ENCODE peak calls at places on chromosomes 4 and X, in seven cellular contexts. One of them, this sample, is unnamed.

GRCh38 chrX:50343917-50344316 is 126.7 kb downstream of the DGKK start:
- DNase-seq in foreskin fibroblast: no peak
- DNase-seq in progenitor cell of endocrine pancreas: no peak
- DNase-seq in neural progenitor cell: no peak
- DNase-seq in AG04450: no peak
- DNase-seq in psoas muscle: no peak
- DNase-seq in GM20000: no peak
- DNase-seq in this sample: no peak

GRCh38 chr4:21474195-21474594 is 474.4 kb downstream of the KCNIP4 start:
- DNase-seq in foreskin fibroblast: no peak
- DNase-seq in progenitor cell of endocrine pancreas: no peak
- DNase-seq in neural progenitor cell: no peak
- DNase-seq in AG04450: no peak
- DNase-seq in psoas muscle: no peak
- DNase-seq in GM20000: no peak
- DNase-seq in this sample: no peak

GRCh38 chr4:8076023-8076422 is 82.6 kb downstream of the ABLIM2 start:
- DNase-seq in foreskin fibroblast: no peak
- DNase-seq in progenitor cell of endocrine pancreas: no peak
- DNase-seq in neural progenitor cell: no peak
- DNase-seq in AG04450: no peak
- DNase-seq in psoas muscle: no peak
- DNase-seq in GM20000: no peak
- DNase-seq in this sample: no peak

GRCh38 chr4:102754044-102754443 is 6.7 kb downstream of the MANBA start:
- DNase-seq in foreskin fibroblast: peak; percentile 3
- DNase-seq in progenitor cell of endocrine pancreas: no peak
- DNase-seq in neural progenitor cell: no peak
- DNase-seq in AG04450: no peak
- DNase-seq in psoas muscle: no peak
- DNase-seq in GM20000: no peak
- DNase-seq in this sample: no peak

GRCh38 chr4:7168106-7168505 is 24.2 kb upstream of the SORCS2 start:
- DNase-seq in foreskin fibroblast: no peak
- DNase-seq in progenitor cell of endocrine pancreas: no peak
- DNase-seq in neural progenitor cell: no peak
- DNase-seq in AG04450: no peak
- DNase-seq in psoas muscle: no peak
- DNase-seq in GM20000: no peak
- DNase-seq in this sample: no peak

GRCh38 chr4:7120341-7120740 is 52.5 kb upstream of the GRPEL1 start:
- DNase-seq in foreskin fibroblast: no peak
- DNase-seq in progenitor cell of endocrine pancreas: no peak
- DNase-seq in neural progenitor cell: no peak
- DNase-seq in AG04450: no peak
- DNase-seq in psoas muscle: no peak
- DNase-seq in GM20000: no peak
- DNase-seq in this sample: no peak

GRCh38 chrX:22296871-22297270 is 24.2 kb downstream of the CBLL2 start:
- DNase-seq in foreskin fibroblast: no peak
- DNase-seq in progenitor cell of endocrine pancreas: no peak
- DNase-seq in neural progenitor cell: no peak
- DNase-seq in AG04450: no peak
- DNase-seq in psoas muscle: no peak
- DNase-seq in GM20000: no peak
- DNase-seq in this sample: no peak

GRCh38 chr4:150874386-150875226 is 140.5 kb downstream of the LRBA start:
- DNase-seq in foreskin fibroblast: no peak
- DNase-seq in progenitor cell of endocrine pancreas: no peak
- DNase-seq in neural progenitor cell: no peak
- DNase-seq in AG04450: no peak
- DNase-seq in psoas muscle: no peak
- DNase-seq in GM20000: no peak
- DNase-seq in this sample: no peak

GRCh38 chr4:17189322-17189721 is 290.9 kb upstream of the LDB2 start:
- DNase-seq in foreskin fibroblast: peak; percentile 68
- DNase-seq in progenitor cell of endocrine pancreas: no peak
- DNase-seq in neural progenitor cell: no peak
- DNase-seq in AG04450: peak; percentile 64
- DNase-seq in psoas muscle: no peak
- DNase-seq in GM20000: no peak
- DNase-seq in this sample: no peak

GRCh38 chr4:142824368-142824767 is 21.7 kb downstream of the INPP4B start:
- DNase-seq in foreskin fibroblast: peak; percentile 24
- DNase-seq in progenitor cell of endocrine pancreas: no peak
- DNase-seq in neural progenitor cell: no peak
- DNase-seq in AG04450: no peak
- DNase-seq in psoas muscle: no peak
- DNase-seq in GM20000: no peak
- DNase-seq in this sample: no peak

GRCh38 chr4:6967846-6968340 is 58.3 kb downstream of the TBC1D14 start:
- DNase-seq in foreskin fibroblast: no peak
- DNase-seq in progenitor cell of endocrine pancreas: no peak
- DNase-seq in neural progenitor cell: no peak
- DNase-seq in AG04450: no peak
- DNase-seq in psoas muscle: no peak
- DNase-seq in GM20000: no peak
- DNase-seq in this sample: no peak

GRCh38 chrX:111779582-111779981 is 96.4 kb upstream of the TRPC5OS start:
- DNase-seq in foreskin fibroblast: no peak
- DNase-seq in progenitor cell of endocrine pancreas: no peak
- DNase-seq in neural progenitor cell: no peak
- DNase-seq in AG04450: no peak
- DNase-seq in psoas muscle: no peak
- DNase-seq in GM20000: no peak
- DNase-seq in this sample: no peak

GRCh38 chrX:12721042-12721441 is 70.2 kb upstream of the PRPS2 start:
- DNase-seq in foreskin fibroblast: no peak
- DNase-seq in progenitor cell of endocrine pancreas: peak; percentile 27
- DNase-seq in neural progenitor cell: peak; percentile 53
- DNase-seq in AG04450: no peak
- DNase-seq in psoas muscle: no peak
- DNase-seq in GM20000: no peak
- DNase-seq in this sample: no peak

GRCh38 chrX:42772874-42773273 is 5.1 kb downstream of the PPP1R2C start:
- DNase-seq in foreskin fibroblast: no peak
- DNase-seq in progenitor cell of endocrine pancreas: no peak
- DNase-seq in neural progenitor cell: no peak
- DNase-seq in AG04450: no peak
- DNase-seq in psoas muscle: no peak
- DNase-seq in GM20000: no peak
- DNase-seq in this sample: no peak

GRCh38 chrX:133652185-133652584 is 236.9 kb upstream of the GPC4 start:
- DNase-seq in foreskin fibroblast: no peak
- DNase-seq in progenitor cell of endocrine pancreas: no peak
- DNase-seq in neural progenitor cell: no peak
- DNase-seq in AG04450: no peak
- DNase-seq in psoas muscle: no peak
- DNase-seq in GM20000: no peak
- DNase-seq in this sample: no peak

GRCh38 chrX:150697641-150698040 is 4.4 kb downstream of the MTMR1 start:
- DNase-seq in foreskin fibroblast: no peak
- DNase-seq in progenitor cell of endocrine pancreas: no peak
- DNase-seq in neural progenitor cell: no peak
- DNase-seq in AG04450: no peak
- DNase-seq in psoas muscle: no peak
- DNase-seq in GM20000: no peak
- DNase-seq in this sample: no peak

GRCh38 chr4:139921551-139922184 is 232.3 kb downstream of the MAML3 start:
- DNase-seq in foreskin fibroblast: no peak
- DNase-seq in progenitor cell of endocrine pancreas: peak; percentile 29
- DNase-seq in neural progenitor cell: peak; percentile 40
- DNase-seq in AG04450: no peak
- DNase-seq in psoas muscle: no peak
- DNase-seq in GM20000: no peak
- DNase-seq in this sample: no peak

GRCh38 chr4:136818811-136819210 is 713.5 kb downstream of the PCDH18 start:
- DNase-seq in foreskin fibroblast: no peak
- DNase-seq in progenitor cell of endocrine pancreas: no peak
- DNase-seq in neural progenitor cell: no peak
- DNase-seq in AG04450: no peak
- DNase-seq in psoas muscle: no peak
- DNase-seq in GM20000: no peak
- DNase-seq in this sample: no peak

GRCh38 chr4:102438873-102439614 is 62.1 kb upstream of the NFKB1 start:
- DNase-seq in foreskin fibroblast: peak; percentile 85
- DNase-seq in progenitor cell of endocrine pancreas: no peak
- DNase-seq in neural progenitor cell: no peak
- DNase-seq in AG04450: peak; percentile 86
- DNase-seq in psoas muscle: no peak
- DNase-seq in GM20000: no peak
- DNase-seq in this sample: no peak

GRCh38 chrX:10401239-10401638 is 219.1 kb downstream of the MID1 start:
- DNase-seq in foreskin fibroblast: no peak
- DNase-seq in progenitor cell of endocrine pancreas: no peak
- DNase-seq in neural progenitor cell: no peak
- DNase-seq in AG04450: no peak
- DNase-seq in psoas muscle: no peak
- DNase-seq in GM20000: no peak
- DNase-seq in this sample: no peak

GRCh38 chr4:3450643-3451042 is 8.9 kb downstream of the HGFAC start:
- DNase-seq in foreskin fibroblast: no peak
- DNase-seq in progenitor cell of endocrine pancreas: no peak
- DNase-seq in neural progenitor cell: no peak
- DNase-seq in AG04450: no peak
- DNase-seq in psoas muscle: no peak
- DNase-seq in GM20000: no peak
- DNase-seq in this sample: no peak

GRCh38 chrX:105552395-105552794 is 269.9 kb upstream of the NRK start:
- DNase-seq in foreskin fibroblast: peak; percentile 7
- DNase-seq in progenitor cell of endocrine pancreas: no peak
- DNase-seq in neural progenitor cell: no peak
- DNase-seq in AG04450: no peak
- DNase-seq in psoas muscle: no peak
- DNase-seq in GM20000: no peak
- DNase-seq in this sample: no peak
- TF ChIP-seq CTCF in foreskin fibroblast: no peak
- TF ChIP-seq CTCF in progenitor cell of endocrine pancreas: no peak
- TF ChIP-seq CTCF in neural progenitor cell: no peak
- TF ChIP-seq CTCF in AG04450: no peak
- TF ChIP-seq CTCF in psoas muscle: no peak
- TF ChIP-seq CTCF in GM20000: no peak
- TF ChIP-seq CTCF in this sample: no peak

GRCh38 chr4:75985116-75985515 is 5.6 kb downstream of the SDAD1 start:
- DNase-seq in foreskin fibroblast: peak; percentile 87
- DNase-seq in progenitor cell of endocrine pancreas: no peak
- DNase-seq in neural progenitor cell: no peak
- DNase-seq in AG04450: peak; percentile 72
- DNase-seq in psoas muscle: no peak
- DNase-seq in GM20000: no peak
- DNase-seq in this sample: no peak
- TF ChIP-seq CTCF in foreskin fibroblast: no peak
- TF ChIP-seq CTCF in progenitor cell of endocrine pancreas: no peak
- TF ChIP-seq CTCF in neural progenitor cell: no peak
- TF ChIP-seq CTCF in AG04450: no peak
- TF ChIP-seq CTCF in psoas muscle: no peak
- TF ChIP-seq CTCF in GM20000: no peak
- TF ChIP-seq CTCF in this sample: no peak

DNA sequence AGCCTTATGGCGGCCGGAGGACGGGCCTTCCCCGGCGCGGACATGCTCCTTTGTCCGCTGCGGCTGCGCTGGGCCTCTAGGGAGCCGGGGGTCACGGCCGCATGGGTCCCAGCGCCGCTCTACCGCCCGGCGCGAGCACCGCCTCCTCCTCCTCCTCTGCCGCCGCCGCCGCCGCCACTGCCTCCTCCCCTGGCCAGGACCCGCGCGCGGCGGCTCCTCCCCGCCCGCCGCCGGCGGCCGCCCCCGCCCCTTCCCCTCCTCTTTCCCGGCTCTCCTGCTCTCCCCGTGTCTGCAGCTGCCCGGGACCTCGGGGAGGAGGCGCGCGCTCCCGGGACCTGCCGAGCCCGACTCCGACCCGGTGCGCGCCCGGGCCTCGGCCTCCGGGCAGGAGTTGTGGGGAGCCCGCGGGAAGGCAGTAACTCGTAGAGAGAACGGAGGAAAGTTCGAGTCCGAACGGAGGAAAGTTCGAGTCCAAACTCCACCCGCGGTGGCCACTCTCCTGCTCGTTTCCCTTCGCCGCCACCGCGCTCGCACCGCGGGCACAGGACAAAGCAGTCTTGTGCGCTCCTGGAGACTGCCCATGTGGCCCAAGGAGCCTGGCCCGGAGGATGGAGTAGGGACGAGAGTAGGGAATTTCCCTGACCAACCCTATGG is at the start of gene ADGRA3:
- DNase-seq in foreskin fibroblast: peak; percentile 71
- DNase-seq in progenitor cell of endocrine pancreas: peak; percentile 75
- DNase-seq in neural progenitor cell: peak; percentile 91
- DNase-seq in AG04450: no peak
- DNase-seq in psoas muscle: peak; percentile 81
- DNase-seq in GM20000: peak; percentile 80
- DNase-seq in this sample: peak; percentile 40
- TF ChIP-seq CTCF in foreskin fibroblast: no peak
- TF ChIP-seq CTCF in progenitor cell of endocrine pancreas: no peak
- TF ChIP-seq CTCF in neural progenitor cell: no peak
- TF ChIP-seq CTCF in AG04450: peak; percentile 2
- TF ChIP-seq CTCF in psoas muscle: no peak
- TF ChIP-seq CTCF in GM20000: no peak
- TF ChIP-seq CTCF in this sample: no peak

GRCh38 chrX:110214684-110215083 is 103.2 kb downstream of the AMMECR1 start:
- DNase-seq in foreskin fibroblast: no peak
- DNase-seq in progenitor cell of endocrine pancreas: no peak
- DNase-seq in neural progenitor cell: no peak
- DNase-seq in AG04450: no peak
- DNase-seq in psoas muscle: no peak
- DNase-seq in GM20000: no peak
- DNase-seq in this sample: no peak

GRCh38 chrX:110211340-110211739 is 106.5 kb downstream of the AMMECR1 start:
- DNase-seq in foreskin fibroblast: no peak
- DNase-seq in progenitor cell of endocrine pancreas: no peak
- DNase-seq in neural progenitor cell: no peak
- DNase-seq in AG04450: no peak
- DNase-seq in psoas muscle: no peak
- DNase-seq in GM20000: no peak
- DNase-seq in this sample: no peak

GRCh38 chrX:110210417-110211139 is 107.3 kb downstream of the AMMECR1 start:
- DNase-seq in foreskin fibroblast: peak; percentile 70
- DNase-seq in progenitor cell of endocrine pancreas: no peak
- DNase-seq in neural progenitor cell: no peak
- DNase-seq in AG04450: peak; percentile 73
- DNase-seq in psoas muscle: no peak
- DNase-seq in GM20000: no peak
- DNase-seq in this sample: no peak

GRCh38 chrX:110213183-110213582 is 104.7 kb downstream of the AMMECR1 start:
- DNase-seq in foreskin fibroblast: no peak
- DNase-seq in progenitor cell of endocrine pancreas: no peak
- DNase-seq in neural progenitor cell: no peak
- DNase-seq in AG04450: no peak
- DNase-seq in psoas muscle: no peak
- DNase-seq in GM20000: no peak
- DNase-seq in this sample: no peak

DNA sequence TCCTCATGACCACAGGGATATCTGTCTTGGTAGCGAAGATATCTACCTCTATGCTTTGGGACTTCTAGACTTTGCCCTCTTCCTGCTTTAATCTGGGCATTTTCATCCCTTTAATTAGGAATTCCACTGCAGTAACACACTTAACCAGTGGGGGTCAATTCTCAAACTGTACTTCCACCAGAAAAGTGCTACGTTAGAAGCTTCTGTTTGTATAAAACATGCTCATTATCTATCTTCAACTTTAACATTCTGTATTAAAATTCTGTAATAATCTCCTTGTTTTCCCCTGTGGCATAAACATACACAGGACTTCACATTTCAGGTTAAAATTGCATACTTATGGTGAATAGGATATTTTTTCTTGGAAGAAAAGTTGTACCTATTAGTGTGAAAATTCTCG is 105.6 kb downstream of the AMMECR1 start:
- DNase-seq in foreskin fibroblast: no peak
- DNase-seq in progenitor cell of endocrine pancreas: no peak
- DNase-seq in neural progenitor cell: no peak
- DNase-seq in AG04450: no peak
- DNase-seq in psoas muscle: no peak
- DNase-seq in GM20000: no peak
- DNase-seq in this sample: no peak
- TF ChIP-seq CTCF in foreskin fibroblast: no peak
- TF ChIP-seq CTCF in progenitor cell of endocrine pancreas: peak; percentile 48
- TF ChIP-seq CTCF in neural progenitor cell: peak; percentile 30
- TF ChIP-seq CTCF in AG04450: peak; percentile 25
- TF ChIP-seq CTCF in psoas muscle: no peak
- TF ChIP-seq CTCF in GM20000: no peak
- TF ChIP-seq CTCF in this sample: no peak

This sample was measured in GM10248.